ENCODE peak calls at places on chromosomes 2 and 18, in ten cellular contexts. One of them, this sample, is unnamed.

GRCh38 chr2:229712125-229712524 is 2.2 kb downstream of the DNER start:
- DNase-seq in adrenal gland: no peak
- DNase-seq in H54: peak
- DNase-seq in spleen: no peak
- DNase-seq in lower leg skin: no peak
- DNase-seq in body of pancreas: no peak
- DNase-seq in right lobe of liver: no peak
- DNase-seq in heart left ventricle: no peak
- DNase-seq in Peyer's patch: no peak
- DNase-seq in stomach: no peak
- DNase-seq in this sample: no peak

GRCh38 chr18:58649966-58650816 is 21.1 kb upstream of the MALT1 start:
- DNase-seq in right lobe of liver: no peak
- DNase-seq in spleen: no peak
- DNase-seq in heart left ventricle: no peak
- DNase-seq in body of pancreas: no peak
- DNase-seq in stomach: no peak
- DNase-seq in Peyer's patch: no peak
- DNase-seq in adrenal gland: no peak
- DNase-seq in H54: no peak
- DNase-seq in lower leg skin: no peak
- DNase-seq in this sample: no peak

GRCh38 chr18:48600746-48601090 is 61.9 kb downstream of the CTIF start:
- DNase-seq in heart left ventricle: no peak
- DNase-seq in stomach: no peak
- DNase-seq in body of pancreas: no peak
- DNase-seq in H54: no peak
- DNase-seq in spleen: peak
- DNase-seq in lower leg skin: no peak
- DNase-seq in right lobe of liver: no peak
- DNase-seq in Peyer's patch: no peak
- DNase-seq in adrenal gland: no peak
- DNase-seq in this sample: no peak

GRCh38 chr2:140122001-140122400 is 1341.8 kb upstream of the NXPH2 start:
- DNase-seq in adrenal gland: no peak
- DNase-seq in heart left ventricle: no peak
- DNase-seq in H54: peak
- DNase-seq in Peyer's patch: no peak
- DNase-seq in stomach: no peak
- DNase-seq in right lobe of liver: no peak
- DNase-seq in lower leg skin: no peak
- DNase-seq in body of pancreas: no peak
- DNase-seq in spleen: no peak
- DNase-seq in this sample: no peak

GRCh38 chr2:239157269-239157668 is 243.6 kb downstream of the HDAC4 start:
- DNase-seq in adrenal gland: no peak
- DNase-seq in heart left ventricle: peak
- DNase-seq in H54: no peak
- DNase-seq in right lobe of liver: peak
- DNase-seq in lower leg skin: peak
- DNase-seq in body of pancreas: no peak
- DNase-seq in Peyer's patch: peak
- DNase-seq in spleen: peak
- DNase-seq in stomach: peak
- DNase-seq in this sample: no peak

GRCh38 chr2:165868211-165868610 is 74.2 kb upstream of the GALNT3 start:
- DNase-seq in adrenal gland: no peak
- DNase-seq in lower leg skin: no peak
- DNase-seq in spleen: no peak
- DNase-seq in heart left ventricle: no peak
- DNase-seq in H54: no peak
- DNase-seq in Peyer's patch: no peak
- DNase-seq in right lobe of liver: no peak
- DNase-seq in body of pancreas: no peak
- DNase-seq in stomach: no peak
- DNase-seq in this sample: no peak

GRCh38 chr2:186780701-186781316 is 68.2 kb downstream of the ZSWIM2 start:
- DNase-seq in stomach: no peak
- DNase-seq in spleen: no peak
- DNase-seq in H54: no peak
- DNase-seq in Peyer's patch: no peak
- DNase-seq in heart left ventricle: no peak
- DNase-seq in body of pancreas: no peak
- DNase-seq in lower leg skin: no peak
- DNase-seq in adrenal gland: no peak
- DNase-seq in right lobe of liver: no peak
- DNase-seq in this sample: no peak

GRCh38 chr2:100857915-100858314 is 38.0 kb downstream of the NPAS2 start:
- DNase-seq in H54: no peak
- DNase-seq in heart left ventricle: no peak
- DNase-seq in adrenal gland: no peak
- DNase-seq in spleen: no peak
- DNase-seq in body of pancreas: no peak
- DNase-seq in Peyer's patch: no peak
- DNase-seq in right lobe of liver: no peak
- DNase-seq in lower leg skin: peak
- DNase-seq in stomach: no peak
- DNase-seq in this sample: no peak

DNA sequence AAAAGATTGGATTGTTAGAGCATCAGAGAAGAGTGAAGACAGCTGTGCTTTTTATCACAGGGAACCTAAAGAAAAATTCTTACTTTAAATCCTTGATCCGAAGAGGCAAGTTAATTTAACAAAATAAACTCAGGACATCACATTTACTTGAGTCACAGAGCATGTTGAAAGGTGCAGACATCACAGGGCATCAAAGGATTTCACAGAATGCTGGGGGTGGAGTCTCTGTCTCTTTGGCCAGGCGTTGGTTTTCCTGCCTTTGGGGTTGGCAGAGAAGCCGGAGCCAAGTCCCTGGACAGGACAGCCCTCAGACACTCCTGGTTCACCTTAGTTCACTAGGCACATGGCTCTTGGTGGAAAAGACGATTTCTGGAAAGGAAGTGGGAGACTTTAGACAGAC is 56.3 kb downstream of the SH3RF3 start:
- DNase-seq in body of pancreas: no peak
- DNase-seq in H54: no peak
- DNase-seq in heart left ventricle: peak
- DNase-seq in stomach: no peak
- DNase-seq in spleen: no peak
- DNase-seq in lower leg skin: peak
- DNase-seq in Peyer's patch: no peak
- DNase-seq in adrenal gland: peak
- DNase-seq in right lobe of liver: peak
- DNase-seq in this sample: peak
- TF ChIP-seq POLR2A in body of pancreas: no peak
- TF ChIP-seq POLR2A in H54: no peak
- TF ChIP-seq POLR2A in heart left ventricle: no peak
- TF ChIP-seq POLR2A in stomach: no peak
- TF ChIP-seq POLR2A in spleen: no peak
- TF ChIP-seq POLR2A in lower leg skin: no peak
- TF ChIP-seq POLR2A in Peyer's patch: no peak
- TF ChIP-seq POLR2A in adrenal gland: no peak
- TF ChIP-seq POLR2A in right lobe of liver: no peak
- TF ChIP-seq POLR2A in this sample: no peak

GRCh38 chr2:70248810-70249438 is 496 bp upstream of the TIA1 start:
- DNase-seq in stomach: peak
- DNase-seq in body of pancreas: peak
- DNase-seq in adrenal gland: peak
- DNase-seq in spleen: peak
- DNase-seq in right lobe of liver: peak
- DNase-seq in H54: peak
- DNase-seq in heart left ventricle: no peak
- DNase-seq in Peyer's patch: peak
- DNase-seq in lower leg skin: peak
- DNase-seq in this sample: peak

GRCh38 chr2:70248145-70248809 is at the start of gene TIA1:
- DNase-seq in stomach: peak
- DNase-seq in lower leg skin: peak
- DNase-seq in right lobe of liver: peak
- DNase-seq in heart left ventricle: peak
- DNase-seq in body of pancreas: peak
- DNase-seq in Peyer's patch: peak
- DNase-seq in adrenal gland: peak
- DNase-seq in H54: peak
- DNase-seq in spleen: peak
- DNase-seq in this sample: peak

GRCh38 chr2:70250434-70250833 is 2.0 kb upstream of the TIA1 start:
- DNase-seq in adrenal gland: no peak
- DNase-seq in spleen: no peak
- DNase-seq in H54: no peak
- DNase-seq in stomach: no peak
- DNase-seq in Peyer's patch: no peak
- DNase-seq in right lobe of liver: no peak
- DNase-seq in lower leg skin: peak
- DNase-seq in heart left ventricle: no peak
- DNase-seq in body of pancreas: no peak
- DNase-seq in this sample: no peak

GRCh38 chr2:70243804-70244584 is 4.4 kb downstream of the TIA1 start:
- DNase-seq in right lobe of liver: no peak
- DNase-seq in H54: no peak
- DNase-seq in stomach: no peak
- DNase-seq in body of pancreas: no peak
- DNase-seq in Peyer's patch: no peak
- DNase-seq in adrenal gland: no peak
- DNase-seq in heart left ventricle: no peak
- DNase-seq in spleen: no peak
- DNase-seq in lower leg skin: no peak
- DNase-seq in this sample: no peak

GRCh38 chr2:70247364-70248144 is 874 bp downstream of the TIA1 start:
- DNase-seq in right lobe of liver: no peak
- DNase-seq in lower leg skin: no peak
- DNase-seq in stomach: no peak
- DNase-seq in adrenal gland: no peak
- DNase-seq in spleen: no peak
- DNase-seq in H54: no peak
- DNase-seq in heart left ventricle: no peak
- DNase-seq in Peyer's patch: no peak
- DNase-seq in body of pancreas: no peak
- DNase-seq in this sample: no peak
- TF ChIP-seq POLR2A in right lobe of liver: no peak
- TF ChIP-seq POLR2A in lower leg skin: no peak
- TF ChIP-seq POLR2A in stomach: no peak
- TF ChIP-seq POLR2A in adrenal gland: no peak
- TF ChIP-seq POLR2A in spleen: no peak
- TF ChIP-seq POLR2A in H54: no peak
- TF ChIP-seq POLR2A in heart left ventricle: no peak
- TF ChIP-seq POLR2A in Peyer's patch: no peak
- TF ChIP-seq POLR2A in body of pancreas: no peak
- TF ChIP-seq POLR2A in this sample: no peak

DNA sequence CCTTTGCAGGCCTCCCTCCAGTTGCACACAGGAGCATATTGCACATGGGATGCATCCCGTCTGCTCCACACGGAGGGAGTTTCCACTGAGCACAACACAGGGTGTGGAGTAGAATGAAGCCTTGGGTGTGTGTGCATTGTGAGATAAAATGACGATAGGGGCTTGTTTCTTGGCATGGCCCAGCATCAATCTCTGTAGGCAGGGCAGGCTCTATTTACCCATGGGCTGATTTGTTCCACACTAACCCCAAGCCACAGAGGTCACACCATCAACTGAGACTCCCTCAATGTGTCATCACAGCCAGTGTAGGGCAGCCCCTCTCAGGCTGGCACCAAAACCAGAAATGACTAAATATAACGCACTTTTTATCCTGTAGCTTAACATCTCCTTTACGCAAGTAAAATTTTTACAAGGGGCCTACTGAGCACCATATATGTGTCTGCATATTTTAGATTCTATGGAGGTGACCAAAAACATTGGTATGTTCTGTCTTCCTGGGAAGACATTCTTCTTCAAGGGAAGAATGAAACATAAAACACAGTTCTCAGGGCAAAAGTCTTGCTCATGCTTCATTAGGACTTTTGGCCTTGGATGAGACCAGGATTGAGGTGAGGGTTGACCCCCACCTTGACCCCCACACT is 2.7 kb upstream of the GKN1 start:
- DNase-seq in H54: peak
- DNase-seq in spleen: no peak
- DNase-seq in lower leg skin: no peak
- DNase-seq in right lobe of liver: no peak
- DNase-seq in stomach: peak
- DNase-seq in heart left ventricle: no peak
- DNase-seq in adrenal gland: no peak
- DNase-seq in body of pancreas: peak
- DNase-seq in Peyer's patch: no peak
- DNase-seq in this sample: no peak
- TF ChIP-seq POLR2A in H54: no peak
- TF ChIP-seq POLR2A in spleen: no peak
- TF ChIP-seq POLR2A in lower leg skin: no peak
- TF ChIP-seq POLR2A in right lobe of liver: no peak
- TF ChIP-seq POLR2A in stomach: no peak
- TF ChIP-seq POLR2A in heart left ventricle: no peak
- TF ChIP-seq POLR2A in adrenal gland: no peak
- TF ChIP-seq POLR2A in body of pancreas: no peak
- TF ChIP-seq POLR2A in Peyer's patch: no peak
- TF ChIP-seq POLR2A in this sample: no peak

GRCh38 chr2:202908186-202908585 is 3.3 kb downstream of the WDR12 start:
- DNase-seq in H54: no peak
- DNase-seq in body of pancreas: no peak
- DNase-seq in stomach: no peak
- DNase-seq in lower leg skin: no peak
- DNase-seq in spleen: no peak
- DNase-seq in Peyer's patch: no peak
- DNase-seq in right lobe of liver: no peak
- DNase-seq in heart left ventricle: no peak
- DNase-seq in adrenal gland: no peak
- DNase-seq in this sample: no peak

GRCh38 chr2:202911513-202912341 is at the start of the genes CARF and WDR12:
- DNase-seq in H54: peak
- DNase-seq in heart left ventricle: peak
- DNase-seq in adrenal gland: peak
- DNase-seq in body of pancreas: peak
- DNase-seq in spleen: peak
- DNase-seq in lower leg skin: peak
- DNase-seq in Peyer's patch: peak
- DNase-seq in right lobe of liver: peak
- DNase-seq in stomach: peak
- DNase-seq in this sample: peak

GRCh38 chr2:202910687-202911086 is 786 bp downstream of the WDR12 start:
- DNase-seq in Peyer's patch: no peak
- DNase-seq in heart left ventricle: no peak
- DNase-seq in adrenal gland: no peak
- DNase-seq in body of pancreas: no peak
- DNase-seq in stomach: no peak
- DNase-seq in right lobe of liver: no peak
- DNase-seq in H54: no peak
- DNase-seq in spleen: no peak
- DNase-seq in lower leg skin: no peak
- DNase-seq in this sample: no peak

GRCh38 chr2:202911203-202911512 is 315 bp downstream of the WDR12 start:
- DNase-seq in Peyer's patch: no peak
- DNase-seq in spleen: no peak
- DNase-seq in stomach: no peak
- DNase-seq in heart left ventricle: no peak
- DNase-seq in lower leg skin: no peak
- DNase-seq in H54: no peak
- DNase-seq in adrenal gland: no peak
- DNase-seq in right lobe of liver: no peak
- DNase-seq in body of pancreas: no peak
- DNase-seq in this sample: no peak

DNA sequence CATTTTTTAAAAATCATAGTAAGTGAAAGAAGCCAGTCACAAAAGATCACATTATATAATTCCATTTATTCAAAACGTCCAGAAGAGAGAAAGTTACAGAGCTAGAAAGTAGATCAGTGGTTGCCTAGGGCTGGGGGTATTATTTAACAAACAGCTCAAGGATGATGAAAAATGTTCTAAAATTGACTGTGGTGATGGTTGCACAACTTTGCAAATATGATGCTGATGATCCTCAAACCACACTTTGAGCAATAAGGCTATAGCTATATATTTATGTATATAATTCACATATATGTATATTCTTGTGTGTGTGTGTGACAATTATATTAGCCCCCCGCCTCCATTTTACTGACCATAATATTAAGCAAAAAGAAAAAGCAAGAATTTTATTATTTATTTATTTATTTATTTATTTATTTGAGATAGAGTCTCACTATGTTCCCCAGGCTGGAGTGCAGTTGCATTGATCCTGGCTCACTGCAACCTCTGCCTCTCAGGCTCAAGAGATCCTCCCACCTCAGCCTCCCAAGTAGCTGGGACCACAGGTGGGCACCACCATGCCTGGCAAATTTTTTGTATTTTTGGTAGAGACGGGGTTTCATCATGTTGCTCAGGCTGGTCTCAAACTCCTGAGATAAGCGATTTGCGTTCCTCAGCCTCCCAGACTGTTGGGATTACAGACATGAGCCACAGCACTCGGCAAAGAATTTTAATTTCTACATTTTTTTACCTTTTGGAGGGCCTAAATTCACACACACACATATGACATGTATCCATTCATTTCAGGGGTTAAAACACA is 1.9 kb downstream of the WDR12 start:
- DNase-seq in Peyer's patch: no peak
- DNase-seq in lower leg skin: no peak
- DNase-seq in right lobe of liver: no peak
- DNase-seq in H54: no peak
- DNase-seq in adrenal gland: no peak
- DNase-seq in spleen: no peak
- DNase-seq in body of pancreas: no peak
- DNase-seq in heart left ventricle: no peak
- DNase-seq in stomach: no peak
- DNase-seq in this sample: no peak
- TF ChIP-seq POLR2A in Peyer's patch: no peak
- TF ChIP-seq POLR2A in lower leg skin: no peak
- TF ChIP-seq POLR2A in right lobe of liver: no peak
- TF ChIP-seq POLR2A in H54: no peak
- TF ChIP-seq POLR2A in adrenal gland: no peak
- TF ChIP-seq POLR2A in spleen: no peak
- TF ChIP-seq POLR2A in body of pancreas: no peak
- TF ChIP-seq POLR2A in heart left ventricle: no peak
- TF ChIP-seq POLR2A in stomach: no peak
- TF ChIP-seq POLR2A in this sample: no peak

This sample was measured in thyroid gland.